ENCODE peak calls at places on chromosomes 12 and 14, in four cellular contexts. A is uterus, J is A549, U is BE2C. I is an unnamed sample.

GRCh38 chr12:51389302-51389999 is 1.8 kb downstream of the GALNT6 start:
- DNase-seq in A (no peak), U (no peak), J (no peak), I (peak)

GRCh38 chr12:67764946-67765619 is 116.5 kb downstream of the DYRK2 start:
- DNase-seq in J (no peak), U (no peak), A (no peak), I (no peak)

GRCh38 chr12:111270128-111270651 is 98.7 kb downstream of the PHETA1 start:
- DNase-seq in A (no peak), J (no peak), U (no peak), I (no peak)

GRCh38 chr12:94570161-94570560 is 80.2 kb downstream of the TMCC3 start:
- DNase-seq in A (no peak), U (no peak), J (no peak), I (peak)

GRCh38 chr14:74403619-74404417 is 22.2 kb downstream of the SYNDIG1L start:
- DNase-seq in A (no peak), J (no peak), U (no peak), I (no peak)

GRCh38 chr14:35197015-35197414 is 74.7 kb downstream of the PRORP start:
- DNase-seq in A (no peak), J (no peak), U (no peak), I (peak)

GRCh38 chr12:3436496-3437060 is 54.4 kb upstream of the PRMT8 start:
- DNase-seq in J (no peak), A (no peak), U (no peak), I (no peak)

GRCh38 chr12:89494411-89495231 is 30.0 kb downstream of the GALNT4 start:
- DNase-seq in U (no peak), A (no peak), J (no peak), I (peak)

GRCh38 chr14:67529947-67530935 is 2.8 kb upstream of the PLEKHH1 start:
- DNase-seq in A (no peak), U (no peak), J (no peak), I (no peak)

GRCh38 chr14:36915089-36915488 is 253.4 kb downstream of the PAX9 start:
- DNase-seq in J (no peak), U (no peak), A (no peak), I (no peak)

DNA sequence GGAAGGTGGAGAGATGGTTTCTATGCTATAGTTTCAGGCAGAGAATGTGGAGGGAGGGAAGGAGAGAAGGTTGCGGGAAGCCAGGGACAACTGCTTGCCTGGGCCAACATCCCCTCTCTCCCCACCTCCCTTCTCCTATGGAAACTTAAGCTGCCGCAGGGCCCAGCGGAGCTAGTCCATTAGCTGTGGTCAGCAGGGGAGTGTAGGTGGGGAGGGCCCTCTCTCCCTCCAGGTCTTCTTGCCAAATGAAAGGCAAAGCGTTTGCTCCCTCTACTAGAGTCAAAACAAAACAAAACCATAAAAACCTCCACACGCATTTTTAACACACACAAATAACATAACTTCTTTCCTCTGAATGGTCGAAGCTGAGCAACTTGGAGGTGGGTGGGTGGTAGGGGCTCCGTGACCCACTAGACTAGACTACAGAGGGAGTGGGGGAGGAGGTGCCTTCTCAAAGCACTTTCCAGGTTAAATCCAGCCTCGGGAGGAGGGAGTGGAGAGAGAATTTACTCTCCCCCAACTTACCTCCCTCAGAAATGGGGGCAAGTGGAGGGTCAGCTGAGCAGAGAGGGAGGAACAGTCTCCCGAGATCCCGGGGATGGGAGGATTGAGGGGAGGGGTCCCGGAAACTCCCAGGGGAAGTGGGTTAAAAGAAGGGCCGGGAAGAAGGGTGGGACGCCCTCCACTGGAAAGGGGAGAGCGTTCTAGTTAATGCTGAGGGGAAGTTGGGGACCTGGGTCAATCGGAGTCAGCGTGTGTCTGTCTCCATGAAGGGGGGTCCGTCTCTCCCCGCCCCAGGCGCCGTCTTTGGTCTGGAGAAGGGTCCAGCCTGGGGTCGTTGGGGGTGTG is 4.6 kb upstream of the CACNB3 start:
- DNase-seq in A (peak), J (no peak), U (no peak), I (peak)
- TF ChIP-seq CTCF in A (no peak), J (no peak), U (no peak), I (no peak)

GRCh38 chr12:14842315-14842714 is 1.0 kb downstream of the ART4 start:
- DNase-seq in A (no peak), J (no peak), U (no peak), I (no peak)

GRCh38 chr12:14841761-14842160 is 1.6 kb downstream of the ART4 start:
- DNase-seq in J (peak), U (no peak), A (peak), I (peak)

GRCh38 chr12:14845350-14845750 is 2.0 kb upstream of the ART4 start:
- DNase-seq in U (peak), J (peak), A (peak), I (peak)

GRCh38 chr12:14846042-14846587 is 2.8 kb upstream of the ART4 start:
- DNase-seq in U (no peak), A (no peak), J (no peak), I (no peak)

DNA sequence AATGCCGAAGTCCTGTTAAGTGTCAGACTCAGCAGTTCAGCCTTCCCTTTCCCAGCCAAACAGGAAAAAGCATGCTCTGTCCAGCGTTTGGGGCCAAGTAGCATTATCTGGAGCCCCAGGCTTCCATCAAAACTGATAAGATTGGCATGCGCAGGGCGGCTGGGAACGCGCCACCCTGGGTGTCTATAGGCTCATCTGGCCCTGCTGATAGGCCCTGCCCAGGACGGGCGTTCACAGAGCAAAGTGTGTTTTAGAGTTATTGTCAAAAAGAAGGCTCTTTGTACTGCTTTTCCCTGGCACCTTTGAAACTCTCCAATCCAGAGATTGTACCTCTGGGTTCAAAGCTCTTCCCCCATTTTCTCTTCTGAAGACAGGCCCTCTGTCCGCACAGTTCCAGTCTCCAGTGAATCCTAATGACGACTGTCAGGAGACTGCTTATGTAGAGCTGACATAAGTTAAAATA is at the start of gene ART4:
- DNase-seq in U (no peak), A (no peak), J (no peak), I (no peak)
- H3K4me3 ChIP-seq in U (no peak), A (no peak), J (no peak), I (peak)

GRCh38 chr14:101808020-101808641 is 46.6 kb downstream of the PPP2R5C start:
- DNase-seq in A (no peak), J (peak), U (peak), I (no peak)
- TF ChIP-seq CTCF in A (no peak), J (no peak), U (peak), I (no peak)

DNA sequence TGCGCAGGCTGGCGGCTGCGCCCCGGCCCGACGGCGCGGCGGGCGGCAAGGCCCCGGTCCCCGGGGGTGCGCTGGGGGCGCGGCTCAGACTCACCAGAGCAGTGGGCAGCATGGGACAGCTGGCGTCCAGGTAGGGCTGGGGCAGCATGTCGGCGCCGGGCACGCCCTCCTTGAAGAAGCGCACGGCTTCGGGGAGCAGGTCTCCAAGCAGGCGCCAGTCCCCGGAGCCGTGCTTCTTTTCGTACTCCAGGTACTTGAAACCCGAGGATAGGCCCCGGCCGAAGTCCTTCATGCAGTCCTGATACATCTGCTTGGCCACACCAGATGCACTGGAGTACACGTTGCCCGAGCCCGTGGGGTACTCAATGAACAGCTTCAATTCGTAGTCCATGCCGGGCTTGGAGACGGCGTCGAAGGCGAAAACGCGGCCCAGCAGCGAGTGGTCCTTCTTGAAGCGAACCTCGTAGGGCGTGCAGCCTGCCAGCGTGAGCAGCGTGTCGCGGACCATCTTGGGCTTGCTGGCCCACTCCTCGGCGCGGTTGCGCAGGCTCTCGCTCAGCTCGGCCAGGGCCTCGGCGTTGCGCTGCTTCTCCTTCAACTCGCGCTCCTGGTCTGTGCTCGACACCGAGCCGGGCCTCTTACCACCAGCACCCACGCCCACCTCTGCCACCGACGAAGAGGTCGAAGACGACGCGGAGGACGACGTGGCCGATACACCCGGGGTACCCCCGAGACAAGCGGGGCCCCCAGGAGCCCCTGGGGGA is 2.2 kb downstream of the IRF2BPL start:
- DNase-seq in U (peak), J (no peak), A (peak), I (peak)
- H3K4me3 ChIP-seq in U (peak), J (peak), A (peak), I (peak)

GRCh38 chr12:62435337-62436163 is 31.1 kb upstream of the MON2 start:
- DNase-seq in J (peak), A (peak), U (peak), I (peak)
- TF ChIP-seq CTCF in J (peak), A (peak), U (peak), I (peak)

GRCh38 chr12:107320929-107321618 is 227.7 kb upstream of the CRY1 start:
- DNase-seq in U (no peak), A (no peak), J (peak), I (no peak)
- H3K4me3 ChIP-seq in U (no peak), A (no peak), J (peak), I (peak)

DNA sequence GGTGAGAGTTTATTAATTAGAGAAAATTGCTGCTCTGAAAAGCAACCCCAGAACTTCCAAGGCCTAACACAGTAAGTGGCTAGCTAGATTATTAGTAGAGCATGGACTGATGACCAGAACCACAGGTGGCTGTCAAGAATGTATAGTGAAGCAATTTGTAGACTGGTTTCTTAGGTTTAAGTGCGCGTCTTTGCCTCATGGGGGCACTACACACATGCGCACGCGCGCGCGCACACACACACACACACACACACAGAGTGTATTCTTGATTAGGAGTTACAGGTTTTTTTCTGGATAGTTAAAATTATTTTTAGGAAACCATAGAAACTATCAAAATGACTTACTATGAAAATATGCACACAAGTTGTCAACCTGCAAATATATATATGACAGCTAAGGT is 66.5 kb downstream of the BHLHE41 start:
- DNase-seq in J (no peak), A (no peak), U (no peak), I (no peak)
- TF ChIP-seq CTCF in J (no peak), A (no peak), U (peak), I (no peak)

GRCh38 chr12:124357616-124358015 is 62.7 kb downstream of the RFLNA start:
- DNase-seq in U (no peak), A (no peak), J (no peak), I (no peak)

GRCh38 chr12:124352839-124353238 is 57.9 kb downstream of the RFLNA start:
- DNase-seq in U (peak), A (peak), J (no peak), I (peak)

GRCh38 chr12:124354400-124354799 is 59.5 kb downstream of the RFLNA start:
- DNase-seq in J (no peak), A (no peak), U (no peak), I (no peak)

GRCh38 chr12:124358572-124358971 is 63.7 kb downstream of the RFLNA start:
- DNase-seq in U (no peak), J (no peak), A (no peak), I (no peak)

DNA sequence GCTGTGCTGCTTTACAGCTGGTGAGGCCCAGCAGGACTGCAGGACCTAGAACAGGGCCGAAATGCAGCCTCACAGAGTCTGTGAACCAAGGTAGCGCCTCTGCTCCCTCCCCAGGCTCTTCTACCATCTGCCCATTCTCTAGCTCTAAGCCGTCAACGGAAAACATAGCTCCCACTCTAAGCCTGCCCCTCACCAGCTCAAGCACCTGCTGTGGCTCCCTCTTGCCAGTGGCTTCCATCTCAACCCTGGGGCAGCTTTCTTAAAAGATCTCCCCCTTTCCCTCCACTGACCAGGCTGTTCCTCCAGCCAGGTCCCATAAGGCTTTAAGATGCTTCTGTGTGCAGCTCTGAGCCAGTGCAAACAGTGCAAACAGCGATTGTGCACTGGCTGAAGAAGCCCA is 61.3 kb downstream of the RFLNA start:
- DNase-seq in U (no peak), A (no peak), J (no peak), I (no peak)
- H3K4me3 ChIP-seq in U (no peak), A (no peak), J (no peak), I (no peak)

GRCh38 chr14:102377696-102378095 is 15.0 kb downstream of the TECPR2 start:
- DNase-seq in U (no peak), A (no peak), J (no peak), I (no peak)
- TF ChIP-seq CTCF in U (no peak), A (no peak), J (no peak), I (no peak)

GRCh38 chr14:61557854-61558253 is 137.5 kb upstream of the HIF1A start:
- DNase-seq in A (no peak), U (no peak), J (no peak), I (no peak)
- H3K4me3 ChIP-seq in A (no peak), U (no peak), J (no peak), I (no peak)